ENCODE peak calls at places on chromosomes 6 and 20, in seven cellular contexts. G is HCT116, N is SK-N-SH, C is lung, O is H9, Z is astrocyte, B is Panc1. Y is an unnamed sample.
A peak's percentile ranks its signal among the peaks of the same experiment; 100 is the strongest.

GRCh38 chr20:1283522-1284210 is 17.6 kb downstream of the SNPH start:
- DNase-seq in G (no peak), N (no peak), Z (no peak), C (no peak), O (no peak), B (no peak), Y (peak; percentile 17)

GRCh38 chr6:65538644-65539043 is 168.4 kb downstream of the EYS start:
- DNase-seq in N (no peak), Z (no peak), C (no peak), B (no peak), G (no peak), O (no peak), Y (no peak)

GRCh38 chr20:21027569-21027968 is 78.6 kb downstream of the LINC00237 start:
- DNase-seq in N (peak; percentile 52), G (peak; percentile 54), Z (no peak), B (no peak), C (no peak), O (peak; percentile 83), Y (peak; percentile 92)

GRCh38 chr20:38156888-38157634 is 8.0 kb downstream of the TGM2 start:
- DNase-seq in N (no peak), Z (no peak), C (no peak), O (no peak), B (no peak), G (no peak), Y (no peak)

GRCh38 chr6:3001773-3002293 is 2.1 kb downstream of the NQO2 start:
- DNase-seq in O (no peak), B (peak; percentile 81), G (peak; percentile 71), N (no peak), Z (peak; percentile 53), C (no peak), Y (peak; percentile 65)

GRCh38 chr20:64112691-64113443 is 5.5 kb upstream of the NPBWR2 start:
- DNase-seq in O (no peak), Z (no peak), B (no peak), N (peak; percentile 16), C (no peak), G (no peak), Y (peak; percentile 38)

GRCh38 chr6:164227952-164228522 is 813.5 kb downstream of the QKI start:
- DNase-seq in O (no peak), N (no peak), Z (no peak), B (no peak), G (no peak), C (no peak), Y (peak; percentile 59)

GRCh38 chr6:132888701-132889100 is 74.3 kb downstream of the RPS12 start:
- DNase-seq in G (no peak), Z (peak; percentile 58), B (no peak), N (no peak), C (no peak), O (no peak), Y (no peak)

GRCh38 chr6:33915134-33915533 is 111.3 kb upstream of the MLN start:
- DNase-seq in C (no peak), G (no peak), O (no peak), B (no peak), Z (no peak), N (no peak), Y (no peak)

GRCh38 chr20:54668271-54669053 is 193.1 kb downstream of the DOK5 start:
- DNase-seq in C (no peak), N (peak; percentile 29), G (no peak), Z (no peak), O (peak; percentile 48), B (no peak), Y (peak; percentile 77)

GRCh38 chr6:167795321-167795811 is 31.3 kb upstream of the AFDN start:
- DNase-seq in N (no peak), O (no peak), G (no peak), B (no peak), C (peak; percentile 14), Z (no peak), Y (no peak)

GRCh38 chr6:46484081-46484820 is 7.0 kb downstream of the RCAN2 start:
- DNase-seq in G (no peak), B (no peak), Z (no peak), C (no peak), O (no peak), N (no peak), Y (no peak)

GRCh38 chr20:18692453-18692852 is 104.6 kb downstream of the DTD1 start:
- DNase-seq in G (no peak), N (no peak), O (no peak), B (no peak), C (no peak), Z (no peak), Y (no peak)

GRCh38 chr6:161068296-161068695 is 76.7 kb downstream of the MAP3K4 start:
- DNase-seq in C (no peak), G (no peak), O (no peak), N (peak; percentile 22), Z (no peak), B (no peak), Y (no peak)

GRCh38 chr6:108621117-108621516 is 60.4 kb downstream of the FOXO3 start:
- DNase-seq in N (no peak), O (no peak), C (no peak), Z (peak; percentile 81), B (peak; percentile 36), G (peak; percentile 23), Y (peak; percentile 47)

GRCh38 chr6:89650579-89650978 is 12.0 kb upstream of the LYRM2 start:
- DNase-seq in C (no peak), N (no peak), Z (no peak), B (no peak), G (no peak), O (no peak), Y (no peak)

GRCh38 chr6:18503588-18504231 is 116.6 kb downstream of the RNF144B start:
- DNase-seq in G (peak; percentile 61), O (peak; percentile 65), B (peak; percentile 81), C (peak; percentile 68), Z (peak; percentile 59), N (peak; percentile 52), Y (peak; percentile 80)

GRCh38 chr20:23884771-23885162 is 5.2 kb upstream of the CST5 start:
- DNase-seq in C (no peak), N (no peak), G (no peak), Z (no peak), O (no peak), B (no peak), Y (no peak)

GRCh38 chr20:50327666-50328065 is 137.0 kb downstream of the CEBPB start:
- DNase-seq in B (no peak), G (no peak), C (no peak), N (no peak), O (no peak), Z (no peak), Y (no peak)

GRCh38 chr6:106066984-106067383 is 19.2 kb upstream of the PRDM1 start:
- DNase-seq in B (no peak), C (no peak), Z (peak; percentile 46), N (no peak), O (no peak), G (no peak), Y (no peak)

GRCh38 chr6:32175711-32176475 is at the start of gene AGPAT1:
- DNase-seq in B (no peak), G (peak; percentile 90), C (peak; percentile 96), Z (peak; percentile 95), N (peak; percentile 97), O (peak; percentile 97), Y (peak; percentile 99)

GRCh38 chr20:62928246-62928939 is 2.1 kb upstream of the DIDO1 start:
- DNase-seq in G (no peak), N (no peak), O (peak; percentile 87), B (no peak), C (no peak), Z (no peak), Y (peak; percentile 89)
- H3K27ac ChIP-seq in G (peak overlapping the region; percentile 23), N (no peak overlapping the region), O (peak overlapping the region; percentile 99), B (peak overlapping the region; percentile 93), C (peak overlapping the region; percentile 91), Z (no peak overlapping the region), Y (peak overlapping the region; percentile 66)

GRCh38 chr6:121161881-121162280 is 172.4 kb downstream of the TBC1D32 start:
- DNase-seq in C (no peak), Z (no peak), G (no peak), N (no peak), B (no peak), O (no peak), Y (no peak)

GRCh38 chr6:121158924-121159323 is 175.4 kb downstream of the TBC1D32 start:
- DNase-seq in G (no peak), N (no peak), B (no peak), C (no peak), Z (no peak), O (no peak), Y (no peak)

GRCh38 chr6:121158438-121158837 is 175.8 kb downstream of the TBC1D32 start:
- DNase-seq in G (no peak), O (no peak), Z (no peak), C (no peak), N (no peak), B (no peak), Y (no peak)

GRCh38 chr6:121160276-121160675 is 174.0 kb downstream of the TBC1D32 start:
- DNase-seq in N (no peak), G (no peak), Z (no peak), C (no peak), B (no peak), O (no peak), Y (no peak)

GRCh38 chr6:121157913-121158312 is 176.4 kb downstream of the TBC1D32 start:
- DNase-seq in B (no peak), O (no peak), Z (peak; percentile 33), G (no peak), C (no peak), N (no peak), Y (no peak)
- H3K9me3 ChIP-seq in B (no peaks in the 10 kb centered on the region), O (peaks cover under 1% of the 10 kb centered on the region), Z (no peaks in the 10 kb centered on the region), G (no peaks in the 10 kb centered on the region), C (peaks cover 10% of the 10 kb centered on the region), N (no peaks in the 10 kb centered on the region), Y (peaks cover 10% of the 10 kb centered on the region)

GRCh38 chr6:114346451-114346850 is 3.6 kb upstream of the HS3ST5 start:
- DNase-seq in B (no peak), O (no peak), N (no peak), G (no peak), Z (no peak), C (no peak), Y (no peak)

GRCh38 chr6:114342826-114343781 is at the start of gene HS3ST5:
- DNase-seq in G (peak; percentile 6), B (no peak), C (no peak), Z (peak; percentile 10), O (peak; percentile 88), N (peak; percentile 86), Y (peak; percentile 95)

GRCh38 chr6:114344216-114344970 is 1.6 kb upstream of the HS3ST5 start:
- DNase-seq in Z (no peak), G (no peak), C (no peak), B (no peak), O (no peak), N (no peak), Y (no peak)

GRCh38 chr6:114343782-114344144 is 940 bp upstream of the HS3ST5 start:
- DNase-seq in Z (no peak), B (no peak), G (no peak), O (no peak), C (no peak), N (no peak), Y (no peak)

DNA sequence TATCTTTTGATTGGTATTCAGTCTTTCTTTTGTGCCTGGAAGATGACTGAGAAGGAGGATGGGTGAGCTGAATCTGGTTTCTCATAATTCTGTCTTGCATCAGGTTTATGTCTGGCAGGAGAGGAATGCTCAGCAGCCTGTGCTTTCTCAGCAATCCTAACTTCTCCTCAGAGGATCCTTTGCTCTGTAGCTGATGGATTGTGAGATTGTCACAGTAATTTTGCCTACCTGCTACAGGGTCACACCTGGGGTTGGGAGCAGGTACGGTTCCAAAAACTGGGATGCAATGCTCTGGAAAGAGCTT is 2.1 kb upstream of the HS3ST5 start:
- DNase-seq in O (no peak), Z (no peak), B (no peak), N (no peak), G (no peak), C (no peak), Y (no peak)
- H3K27ac ChIP-seq in O (no peak overlapping the region), Z (no peak overlapping the region), B (no peak overlapping the region), N (no peak overlapping the region), G (no peak overlapping the region), C (no peak overlapping the region), Y (no peak overlapping the region)

GRCh38 chr20:59804347-59804746 is 129.1 kb downstream of the SYCP2 start:
- DNase-seq in O (no peak), G (no peak), C (peak; percentile 10), N (peak; percentile 0), B (no peak), Z (no peak), Y (no peak)
- H3K9me3 ChIP-seq in O (no peaks in the 10 kb centered on the region), G (peaks cover 13% of the 10 kb centered on the region), C (peaks cover 8% of the 10 kb centered on the region), N (peaks cover 4% of the 10 kb centered on the region), B (peaks cover 9% of the 10 kb centered on the region), Z (no peaks in the 10 kb centered on the region), Y (peaks cover 25% of the 10 kb centered on the region)

Y was measured in endodermal cell.